ENCODE peak calls at places on chromosomes 7 and 10, in five cellular contexts. N is sigmoid colon; J is CD8-positive, alpha-beta T cell; V is neural progenitor cell; L is effector memory CD4-positive, alpha-beta T cell. O is an unnamed sample. For H3K9me3, the result is how much of the 10 kb centered on the place peaks cover.

GRCh38 chr10:127755758-127756157 is 18.8 kb downstream of the FOXI2 start:
- DNase-seq in L (no peak), J (no peak), N (no peak), V (no peak), O (no peak)

GRCh38 chr10:113987805-113988204 is 55.9 kb upstream of the ADRB1 start:
- DNase-seq in L (no peak), V (no peak), J (no peak), N (no peak), O (no peak)

GRCh38 chr10:125021686-125022374 is 79.9 kb downstream of the ZRANB1 start:
- DNase-seq in J (no peak), V (no peak), L (no peak), N (no peak), O (no peak)

GRCh38 chr7:106112972-106113421 is 885 bp upstream of the SYPL1 start:
- DNase-seq in L (no peak), V (no peak), N (no peak), J (no peak), O (no peak)

GRCh38 chr7:40200791-40201190 is 66.0 kb downstream of the SUGCT start:
- DNase-seq in N (no peak), V (no peak), J (no peak), L (no peak), O (no peak)

GRCh38 chr10:24957624-24958435 is 5.4 kb upstream of the PRTFDC1 start:
- DNase-seq in J (no peak), N (no peak), V (no peak), L (no peak), O (no peak)

GRCh38 chr7:30924624-30925023 is 13.0 kb downstream of the AQP1 start:
- DNase-seq in N (no peak), J (no peak), V (no peak), L (no peak), O (no peak)

GRCh38 chr10:45308707-45309106 is 6.7 kb downstream of the OR13A1 start:
- DNase-seq in J (no peak), V (no peak), L (no peak), N (no peak), O (no peak)

GRCh38 chr10:87651801-87652200 is 7.9 kb upstream of the PAPSS2 start:
- DNase-seq in L (no peak), J (no peak), N (no peak), V (peak), O (no peak)

GRCh38 chr7:6305330-6305729 is 32.9 kb upstream of the CYTH3 start:
- DNase-seq in N (no peak), J (no peak), L (no peak), V (no peak), O (no peak)

GRCh38 chr10:114301951-114302710 is 63.1 kb downstream of the VWA2 start:
- DNase-seq in V (no peak), N (peak), L (no peak), J (no peak), O (no peak)

GRCh38 chr10:78545756-78546155 is 512.1 kb downstream of the RPS24 start:
- DNase-seq in N (no peak), L (no peak), V (no peak), J (no peak), O (no peak)

GRCh38 chr10:113616244-113617074 is 47.4 kb downstream of the NRAP start:
- DNase-seq in J (no peak), V (peak), L (no peak), N (no peak), O (no peak)

GRCh38 chr10:110395350-110396283 is 90.9 kb upstream of the SMNDC1 start:
- DNase-seq in L (peak), J (no peak), N (no peak), V (no peak), O (peak)

GRCh38 chr10:86686972-86687371 is 18.7 kb downstream of the LDB3 start:
- DNase-seq in V (no peak), L (no peak), N (no peak), J (no peak), O (no peak)

GRCh38 chr10:87598700-87599099 is 61.0 kb upstream of the PAPSS2 start:
- DNase-seq in N (no peak), L (no peak), J (no peak), V (no peak), O (no peak)

GRCh38 chr7:26375604-26376207 is 84.0 kb downstream of the SNX10 start:
- DNase-seq in N (no peak), J (no peak), V (peak), L (no peak), O (no peak)

GRCh38 chr7:111873963-111874693 is 311.8 kb upstream of the IMMP2L start:
- DNase-seq in J (no peak), V (no peak), L (no peak), N (no peak), O (no peak)

GRCh38 chr10:43645866-43646265 is 2.8 kb downstream of the ZNF32 start:
- DNase-seq in N (no peak), J (no peak), V (no peak), L (no peak), O (no peak)
- H3K9me3 ChIP-seq in N (under half), J (half or more), V (half or more), L (under half), O (under half)

GRCh38 chr10:132162021-132162531 is 24.7 kb upstream of the DPYSL4 start:
- DNase-seq in V (no peak), N (no peak), L (no peak), J (no peak), O (peak)
- H3K27ac ChIP-seq in V (no peak), N (no peak), L (peak), J (peak), O (peak)

GRCh38 chr7:108533712-108534111 is 7.8 kb upstream of the PNPLA8 start:
- DNase-seq in V (no peak), L (no peak), J (no peak), N (no peak), O (no peak)
- H3K4me3 ChIP-seq in V (no peak), L (no peak), J (no peak), N (no peak), O (no peak)

GRCh38 chr10:28853195-28853594 is 175.9 kb downstream of the BAMBI start:
- DNase-seq in V (no peak), J (no peak), L (no peak), N (no peak), O (no peak)

GRCh38 chr10:28862218-28862617 is 184.9 kb downstream of the BAMBI start:
- DNase-seq in V (no peak), J (no peak), L (no peak), N (no peak), O (no peak)

GRCh38 chr10:28859791-28860190 is 182.5 kb downstream of the BAMBI start:
- DNase-seq in L (no peak), J (no peak), N (no peak), V (no peak), O (no peak)

GRCh38 chr10:28857164-28857563 is 179.8 kb downstream of the BAMBI start:
- DNase-seq in N (no peak), J (no peak), V (no peak), L (no peak), O (no peak)

GRCh38 chr10:28858641-28859040 is 181.3 kb downstream of the BAMBI start:
- DNase-seq in V (no peak), J (no peak), N (no peak), L (no peak), O (no peak)
- H3K9me3 ChIP-seq in V (under half), J (under half), N (under half), L (under half), O (under half)

GRCh38 chr10:3924344-3924743 is 139.3 kb upstream of the KLF6 start:
- DNase-seq in J (no peak), N (no peak), L (no peak), V (no peak), O (no peak)

GRCh38 chr10:3926675-3927525 is 141.9 kb upstream of the KLF6 start:
- DNase-seq in J (no peak), V (no peak), N (no peak), L (no peak), O (no peak)

GRCh38 chr10:3926268-3926667 is 141.3 kb upstream of the KLF6 start:
- DNase-seq in J (no peak), V (no peak), N (no peak), L (no peak), O (no peak)

GRCh38 chr10:3923033-3923432 is 138.0 kb upstream of the KLF6 start:
- DNase-seq in N (no peak), L (no peak), V (no peak), J (no peak), O (no peak)

GRCh38 chr10:3925184-3925583 is 140.2 kb upstream of the KLF6 start:
- DNase-seq in L (no peak), N (no peak), J (no peak), V (no peak), O (no peak)
- H3K27ac ChIP-seq in L (no peak), N (no peak), J (no peak), V (no peak), O (no peak)

GRCh38 chr7:80134105-80134535 is 511 bp upstream of the GNAI1 start:
- DNase-seq in N (no peak), V (no peak), L (no peak), J (no peak), O (no peak)
- H3K4me3 ChIP-seq in N (peak), V (peak), L (no peak), J (no peak), O (no peak)

O was measured in CD4-positive, alpha-beta memory T cell.